ENCODE peak calls at places on chromosomes 13 and 19, in four cellular contexts. R is IMR-90, Q is MM.1S, U is endodermal cell. S is an unnamed sample.

GRCh38 chr13:113548778-113549621 is 35.6 kb upstream of the TFDP1 start:
- DNase-seq in R (no peak), U (peak; percentile 47), Q (no peak), S (no peak)

GRCh38 chr13:41402695-41403511 is 54.4 kb upstream of the RGCC start:
- DNase-seq in R (no peak), U (peak; percentile 78), Q (no peak), S (no peak)

GRCh38 chr13:23570931-23571330 is 719 bp downstream of the TNFRSF19 start:
- DNase-seq in R (peak; percentile 54), U (no peak), Q (no peak), S (peak; percentile 13)

GRCh38 chr13:114077121-114077937 is 55.1 kb downstream of the RASA3 start:
- DNase-seq in R (no peak), U (peak; percentile 26), Q (no peak), S (no peak)

GRCh38 chr13:42266464-42266863 is 5.5 kb upstream of the AKAP11 start:
- DNase-seq in Q (no peak), R (peak; percentile 79), U (no peak), S (peak; percentile 43)

GRCh38 chr19:10551698-10552301 is 8.1 kb downstream of the ATG4D start:
- DNase-seq in U (peak; percentile 62), R (no peak), Q (peak; percentile 54), S (peak; percentile 55)

GRCh38 chr19:16640951-16641350 is 12.9 kb upstream of the MED26 start:
- DNase-seq in U (no peak), R (no peak), Q (no peak), S (no peak)

GRCh38 chr19:31727536-31727935 is 378.3 kb upstream of the TSHZ3 start:
- DNase-seq in R (no peak), U (no peak), Q (no peak), S (no peak)

GRCh38 chr13:112874751-112875300 is 94.2 kb upstream of the MCF2L start:
- DNase-seq in Q (no peak), R (no peak), U (peak; percentile 41), S (no peak)

DNA sequence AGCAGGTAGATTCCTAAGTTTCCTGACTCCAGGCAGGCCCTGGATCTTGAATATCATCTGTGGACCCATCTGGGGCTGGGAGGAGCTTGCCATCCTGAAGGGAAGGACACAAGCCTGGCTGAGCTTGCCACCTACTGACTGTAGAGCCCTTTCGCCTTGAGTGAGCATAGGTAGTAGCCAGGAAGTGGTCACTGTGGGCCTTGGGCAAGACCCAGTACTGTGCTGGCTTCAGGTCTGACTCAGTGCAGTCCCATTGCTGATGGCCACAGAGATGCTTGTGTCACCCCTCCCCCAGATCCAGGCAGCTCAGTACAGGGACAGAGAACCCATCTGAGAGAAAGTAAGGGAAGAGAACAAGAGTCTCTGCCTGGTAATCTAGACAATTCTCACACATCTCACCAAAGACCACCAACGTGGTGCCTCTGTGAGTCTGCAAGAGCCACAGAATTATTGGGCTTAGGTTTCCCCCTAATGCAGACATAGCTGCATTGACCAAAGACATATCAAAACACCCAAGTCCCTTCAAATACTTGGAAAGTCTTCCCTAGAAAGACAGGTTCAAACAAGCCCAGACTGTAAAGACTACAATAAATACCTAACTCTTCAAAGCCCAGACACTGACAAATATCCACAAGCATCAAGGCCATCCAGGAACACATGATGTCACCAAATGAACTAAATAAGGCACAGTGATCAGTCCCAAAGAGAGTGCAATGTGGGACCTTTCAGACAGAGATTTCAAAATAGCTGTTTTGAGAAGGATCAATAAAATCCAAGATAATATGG is 108.2 kb upstream of the WASF3 start:
- DNase-seq in U (no peak), R (peak; percentile 7), Q (no peak), S (peak; percentile 48)
- H3K27ac ChIP-seq in U (no peak overlapping the region), R (no peak overlapping the region), Q (no peak overlapping the region), S (no peak overlapping the region)

DNA sequence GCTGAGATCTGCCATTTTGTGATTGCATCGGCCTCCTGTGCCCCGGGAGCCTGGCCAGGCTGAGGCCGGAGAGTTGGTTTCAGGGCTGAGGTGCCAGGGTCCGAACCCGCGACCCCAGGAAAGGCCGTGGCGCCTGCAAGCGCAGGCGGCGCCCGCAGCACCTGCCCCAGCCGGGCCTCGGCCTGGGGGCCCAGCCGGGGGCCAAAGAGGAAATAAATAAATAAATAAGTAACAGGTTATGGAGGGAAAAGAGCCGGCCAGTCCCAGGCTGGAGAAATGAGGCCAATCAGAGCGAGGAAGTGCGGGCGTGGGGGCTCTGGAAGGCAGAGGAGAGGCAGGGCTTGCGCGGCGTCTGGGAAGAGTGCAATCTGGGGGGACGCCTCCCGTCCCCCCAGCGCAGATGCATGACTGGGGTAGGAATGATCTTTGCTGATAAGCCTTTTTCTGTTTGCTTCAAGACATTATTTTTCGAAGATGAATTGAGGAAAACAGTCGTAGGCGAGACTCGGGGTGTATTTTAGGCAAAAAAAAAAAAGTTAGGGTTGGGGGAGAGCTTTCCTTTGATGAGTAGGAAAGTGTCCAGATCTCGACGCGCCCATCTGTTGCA is 145.6 kb upstream of the ZNF536 start:
- DNase-seq in R (no peak), Q (no peak), U (peak; percentile 68), S (peak; percentile 47)
- H3K4me3 ChIP-seq in R (no peak overlapping the region), Q (no peak overlapping the region), U (peak overlapping the region; percentile 69), S (peak overlapping the region; percentile 76)

DNA sequence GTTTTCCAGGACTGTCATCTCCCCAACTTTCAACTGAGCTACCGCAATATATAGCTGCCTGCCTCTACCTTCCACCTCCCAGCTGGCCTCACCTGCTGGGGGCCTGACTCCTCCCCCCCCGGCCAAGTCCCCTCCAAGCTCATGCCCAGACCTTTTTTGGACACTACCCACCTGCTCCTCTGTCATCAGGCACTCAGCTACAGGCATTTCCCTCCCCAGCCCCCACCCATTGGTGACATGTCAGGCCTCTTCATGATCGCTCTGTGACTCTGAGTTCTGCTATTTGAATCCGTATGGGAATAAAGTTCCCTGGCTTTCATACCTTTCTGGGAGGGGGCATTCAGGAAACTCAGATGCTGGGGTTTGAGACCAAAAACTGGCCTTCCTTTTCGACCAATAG is 1.8 kb downstream of the PRKACA start:
- DNase-seq in Q (no peak), R (no peak), U (no peak), S (no peak)
- H3K9ac ChIP-seq in Q (no peak overlapping the region), R (no peak overlapping the region), U (no peak overlapping the region), S (peak overlapping the region; percentile 86)

DNA sequence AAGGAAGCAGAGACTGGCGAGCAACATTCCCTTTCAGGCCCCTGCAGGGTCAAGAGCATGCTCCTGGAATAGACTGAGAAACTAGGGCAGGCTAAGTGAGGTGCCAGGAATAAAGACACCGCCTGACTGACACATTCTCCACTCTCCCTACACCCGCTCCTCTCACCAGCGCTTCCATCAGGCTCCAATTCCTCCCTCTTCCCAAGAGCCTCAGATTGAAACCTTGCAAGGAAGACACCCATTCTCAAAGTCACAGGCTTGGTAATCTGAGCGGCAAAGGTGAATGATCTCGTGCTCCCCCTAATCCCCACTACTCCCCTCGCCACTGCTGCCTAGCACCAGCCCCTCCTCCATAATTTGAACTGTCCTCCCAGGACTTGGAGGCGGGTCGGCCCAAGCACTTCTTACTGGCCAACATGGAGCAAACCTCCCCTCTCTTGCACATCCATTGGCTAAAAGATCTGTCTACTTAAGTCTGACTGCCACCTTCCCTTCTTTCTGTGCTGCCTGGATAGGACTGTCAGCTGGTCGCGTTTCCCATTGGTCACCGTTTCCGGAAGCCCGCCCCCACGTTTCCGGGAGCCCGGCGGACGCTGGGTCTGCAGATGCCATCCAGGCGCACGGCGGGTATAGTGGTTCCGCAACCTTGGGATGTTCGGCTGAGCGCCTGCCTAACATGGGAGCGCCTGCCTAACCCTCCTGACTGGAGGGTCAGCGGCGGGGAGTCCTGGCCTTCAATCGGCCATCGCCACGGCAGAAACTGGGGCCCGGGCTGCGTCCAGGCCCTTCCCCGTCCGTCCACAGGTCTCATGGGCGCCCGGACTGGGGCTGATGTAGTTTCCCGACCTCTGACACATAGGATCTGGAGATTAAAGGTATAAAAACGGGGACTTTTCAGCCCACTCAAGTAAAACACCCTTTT is 33.6 kb downstream of the ZNF383 start:
- DNase-seq in U (no peak), R (peak; percentile 97), Q (no peak), S (peak; percentile 98)
- H3K27ac ChIP-seq in U (no peak overlapping the region), R (peak overlapping the region; percentile 38), Q (no peak overlapping the region), S (peak overlapping the region; percentile 32)

DNA sequence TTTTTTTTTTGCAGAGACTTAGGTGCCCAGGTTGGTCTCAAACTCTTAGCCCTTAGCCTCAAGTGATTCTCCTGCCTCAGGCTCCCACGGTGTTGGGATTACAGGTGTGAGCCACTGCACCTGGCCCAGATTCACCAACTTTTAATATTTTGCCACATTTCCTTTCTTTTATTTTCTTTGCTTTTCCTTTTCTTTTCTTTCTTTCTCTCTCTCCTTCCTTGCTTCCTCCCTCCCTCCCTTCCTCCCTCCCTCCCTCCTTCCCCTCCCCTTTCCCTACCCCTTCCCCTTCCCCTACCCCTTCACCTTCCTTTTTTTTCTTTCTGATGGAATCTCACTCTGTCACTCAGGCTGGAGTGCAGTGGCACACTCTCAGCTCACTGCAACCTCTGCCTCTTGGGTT is 35.3 kb downstream of the BICRA start:
- DNase-seq in Q (no peak), U (no peak), R (no peak), S (no peak)
- H3K4me3 ChIP-seq in Q (no peak overlapping the region), U (no peak overlapping the region), R (no peak overlapping the region), S (no peak overlapping the region)

DNA sequence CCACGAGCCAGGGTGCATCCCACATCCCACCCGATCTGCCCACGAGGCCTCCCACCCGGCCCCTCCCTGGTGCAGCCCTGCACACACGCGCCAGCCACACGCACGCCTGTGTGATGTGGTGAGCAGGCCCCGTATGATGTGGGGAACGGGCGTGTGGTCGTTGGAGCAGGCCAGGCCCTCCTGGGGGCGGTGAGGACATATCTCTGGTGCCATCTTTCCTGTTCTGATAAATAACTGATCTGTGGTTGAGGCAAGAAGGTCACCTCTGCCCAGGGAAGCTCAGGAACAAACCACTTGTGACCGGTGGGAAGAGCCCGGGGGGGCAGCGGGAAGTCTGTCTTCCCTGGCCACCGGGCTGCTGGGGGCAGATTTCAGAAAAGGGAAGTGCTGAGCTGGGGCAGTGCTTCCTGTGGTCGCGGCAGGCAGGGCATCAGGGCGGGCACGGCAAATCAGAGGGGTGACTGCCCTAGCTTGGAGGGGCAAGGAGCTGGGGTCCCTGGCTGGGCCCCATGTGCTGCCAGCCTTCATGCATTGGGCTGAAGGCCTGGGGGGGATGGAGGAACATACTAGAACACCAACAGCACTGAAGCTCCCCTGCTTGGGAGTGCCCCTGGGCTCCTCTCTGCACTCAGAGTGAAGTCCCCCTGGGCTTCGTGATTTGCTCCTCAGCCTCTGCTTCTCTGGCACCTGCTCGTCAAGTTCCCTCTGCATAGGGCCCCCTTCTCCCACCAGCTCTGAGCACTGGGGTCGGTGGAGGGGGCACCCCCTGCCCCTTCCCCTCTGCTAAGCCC is 35.2 kb upstream of the SLC7A10 start:
- DNase-seq in R (no peak), U (no peak), Q (no peak), S (no peak)
- H3K9ac ChIP-seq in R (no peak overlapping the region), U (no peak overlapping the region), Q (no peak overlapping the region), S (no peak overlapping the region)

GRCh38 chr13:60163525-60164471 is at the start of gene DIAPH3:
- DNase-seq in R (peak; percentile 95), Q (peak; percentile 87), U (peak; percentile 99), S (peak; percentile 99)
- H3K27ac ChIP-seq in R (peak within 1 kb of the TSS; percentile 95), Q (peak within 1 kb of the TSS; percentile 48), U (peak within 1 kb of the TSS; percentile 76), S (peak within 1 kb of the TSS; percentile 71)

S was measured in GM23248.